ENCODE peak calls at places on chromosome 11, in four cellular contexts. L is epithelial cell of proximal tubule, B is lower lobe of right lung, Q is RWPE1. W is an unnamed sample.

GRCh38 chr11:5265832-5266231 is 3.9 kb downstream of the HBE1 start:
- DNase-seq in L (no peak), Q (no peak), B (no peak), W (no peak)

GRCh38 chr11:78207532-78208256 is 19.0 kb downstream of the USP35 start:
- DNase-seq in B (no peak), Q (no peak), L (no peak), W (no peak)

GRCh38 chr11:1497600-1497999 is 11.0 kb upstream of the MOB2 start:
- DNase-seq in B (peak; percentile 12), L (no peak), Q (no peak), W (no peak)

GRCh38 chr11:36088234-36088975 is 144.5 kb downstream of the LDLRAD3 start:
- DNase-seq in Q (no peak), B (no peak), L (no peak), W (no peak)

GRCh38 chr11:80503990-80504389 is 1063.2 kb upstream of the TENM4 start:
- DNase-seq in B (no peak), Q (no peak), L (no peak), W (no peak)

GRCh38 chr11:59767212-59767611 is 12.0 kb downstream of the STX3 start:
- DNase-seq in Q (no peak), L (no peak), B (no peak), W (no peak)

GRCh38 chr11:35274909-35275807 is 136.2 kb downstream of the CD44 start:
- DNase-seq in B (peak; percentile 65), L (no peak), Q (no peak), W (no peak)

GRCh38 chr11:8258771-8259170 is 4.9 kb downstream of the LMO1 start:
- DNase-seq in B (peak; percentile 13), L (peak; percentile 60), Q (peak; percentile 89), W (no peak)

GRCh38 chr11:116640641-116641402 is 132.0 kb downstream of the BUD13 start:
- DNase-seq in Q (no peak), L (no peak), B (no peak), W (no peak)

GRCh38 chr11:11569936-11570491 is 51.8 kb downstream of the GALNT18 start:
- DNase-seq in B (peak; percentile 62), Q (peak; percentile 36), L (no peak), W (peak; percentile 29)

GRCh38 chr11:75793966-75794365 is 21.0 kb upstream of the UVRAG start:
- DNase-seq in Q (no peak), B (no peak), L (no peak), W (no peak)

GRCh38 chr11:8168485-8169257 is at the start of gene RIC3:
- DNase-seq in B (peak; percentile 60), L (no peak), Q (no peak), W (peak; percentile 22)

GRCh38 chr11:114262681-114263509 is 33.3 kb upstream of the NNMT start:
- DNase-seq in Q (peak; percentile 62), L (no peak), B (no peak), W (peak; percentile 36)

GRCh38 chr11:61696602-61697001 is 16.4 kb downstream of the DAGLA start:
- DNase-seq in Q (peak; percentile 34), L (no peak), B (no peak), W (no peak)

GRCh38 chr11:118643995-118644345 is 35.5 kb downstream of the TREH start:
- DNase-seq in Q (no peak), L (no peak), B (no peak), W (no peak)

GRCh38 chr11:33366918-33367317 is 109.7 kb downstream of the HIPK3 start:
- DNase-seq in Q (no peak), B (no peak), L (no peak), W (no peak)

GRCh38 chr11:24386551-24387404 is 110.1 kb upstream of the LUZP2 start:
- DNase-seq in B (no peak), L (no peak), Q (peak; percentile 3), W (peak; percentile 8)

GRCh38 chr11:2294340-2295290 is 7.1 kb downstream of the C11orf21 start:
- DNase-seq in B (peak; percentile 45), Q (no peak), L (no peak), W (peak; percentile 1)

GRCh38 chr11:66548041-66548440 is 1.3 kb downstream of the ACTN3 start:
- DNase-seq in Q (no peak), L (no peak), B (no peak), W (no peak)

GRCh38 chr11:74519719-74520118 is 26.2 kb upstream of the LIPT2 start:
- DNase-seq in L (no peak), Q (no peak), B (no peak), W (no peak)

GRCh38 chr11:76629133-76629852 is 41.3 kb downstream of the LRRC32 start:
- DNase-seq in Q (no peak), B (peak; percentile 65), L (no peak), W (no peak)

GRCh38 chr11:124762077-124762623 is at the start of gene ESAM:
- DNase-seq in L (no peak), Q (no peak), B (peak; percentile 80), W (peak; percentile 72)

GRCh38 chr11:59216654-59217640 is 4.2 kb upstream of the MPEG1 start:
- DNase-seq in Q (peak; percentile 57), L (no peak), B (no peak), W (no peak)

GRCh38 chr11:27795955-27796861 is 96.0 kb upstream of the BDNF start:
- DNase-seq in B (no peak), L (peak; percentile 12), Q (no peak), W (no peak)

GRCh38 chr11:44303401-44303938 is 6.5 kb downstream of the ALX4 start:
- DNase-seq in B (no peak), Q (no peak), L (no peak), W (no peak)

GRCh38 chr11:64776425-64776824 is 1.9 kb downstream of the SF1 start:
- DNase-seq in B (no peak), Q (no peak), L (no peak), W (no peak)

GRCh38 chr11:64777449-64778222 is 706 bp downstream of the SF1 start:
- DNase-seq in Q (peak; percentile 93), L (no peak), B (peak; percentile 89), W (peak; percentile 76)

GRCh38 chr11:64778223-64778472 is 194 bp downstream of the SF1 start:
- DNase-seq in L (no peak), Q (no peak), B (no peak), W (no peak)

GRCh38 chr11:64776875-64777274 is 1.5 kb downstream of the SF1 start:
- DNase-seq in L (no peak), Q (no peak), B (peak; percentile 10), W (no peak)

GRCh38 chr11:64778473-64779298 is at the start of gene SF1:
- DNase-seq in B (peak; percentile 99), Q (peak; percentile 99), L (peak; percentile 96), W (peak; percentile 98)
- TF ChIP-seq CTCF in B (no peak), Q (no peak), L (no peak), W (peak; percentile 11)

GRCh38 chr11:120142072-120142423 is 4.1 kb upstream of the TRIM29 start:
- DNase-seq in L (no peak), B (no peak), Q (no peak), W (no peak)
- TF ChIP-seq CTCF in L (no peak), B (no peak), Q (no peak), W (no peak)

DNA sequence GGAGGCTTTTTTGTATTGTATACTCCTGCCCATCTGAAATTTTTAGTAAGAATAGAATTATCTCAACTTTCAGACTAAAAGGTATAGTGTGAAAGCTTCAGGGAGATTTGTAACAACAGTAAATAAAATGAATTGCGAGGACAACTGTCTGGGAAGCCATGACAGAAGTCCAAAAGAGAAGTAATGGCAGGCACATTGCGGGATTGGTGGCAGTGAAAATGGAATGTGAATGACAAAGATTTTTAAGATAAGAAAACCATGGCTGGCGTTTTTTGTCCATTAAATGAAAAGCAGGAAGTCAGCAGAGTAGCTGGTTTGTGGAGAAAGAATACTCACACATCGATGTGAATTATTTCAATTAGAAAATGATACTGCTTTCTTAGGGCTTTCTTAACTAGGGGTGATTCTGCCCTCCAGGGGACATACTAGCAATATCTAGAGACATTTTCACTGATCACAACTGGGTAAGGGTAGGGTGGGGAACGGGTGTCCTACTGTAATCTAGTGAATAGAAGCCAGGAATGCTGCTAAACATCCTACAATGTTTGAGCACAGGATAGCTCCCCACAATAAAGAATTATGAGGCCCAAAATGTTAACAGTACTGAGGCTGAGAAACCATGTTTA is 1.6 kb downstream of the NPAT start:
- DNase-seq in Q (no peak), B (no peak), L (no peak), W (no peak)
- TF ChIP-seq CTCF in Q (no peak), B (no peak), L (no peak), W (no peak)

GRCh38 chr11:127073621-127074020 is 73.1 kb upstream of the KIRREL3 start:
- DNase-seq in Q (no peak), L (no peak), B (no peak), W (no peak)

GRCh38 chr11:127070808-127071207 is 70.2 kb upstream of the KIRREL3 start:
- DNase-seq in Q (no peak), B (no peak), L (no peak), W (no peak)

GRCh38 chr11:127071606-127072005 is 71.0 kb upstream of the KIRREL3 start:
- DNase-seq in L (no peak), B (no peak), Q (no peak), W (no peak)

DNA sequence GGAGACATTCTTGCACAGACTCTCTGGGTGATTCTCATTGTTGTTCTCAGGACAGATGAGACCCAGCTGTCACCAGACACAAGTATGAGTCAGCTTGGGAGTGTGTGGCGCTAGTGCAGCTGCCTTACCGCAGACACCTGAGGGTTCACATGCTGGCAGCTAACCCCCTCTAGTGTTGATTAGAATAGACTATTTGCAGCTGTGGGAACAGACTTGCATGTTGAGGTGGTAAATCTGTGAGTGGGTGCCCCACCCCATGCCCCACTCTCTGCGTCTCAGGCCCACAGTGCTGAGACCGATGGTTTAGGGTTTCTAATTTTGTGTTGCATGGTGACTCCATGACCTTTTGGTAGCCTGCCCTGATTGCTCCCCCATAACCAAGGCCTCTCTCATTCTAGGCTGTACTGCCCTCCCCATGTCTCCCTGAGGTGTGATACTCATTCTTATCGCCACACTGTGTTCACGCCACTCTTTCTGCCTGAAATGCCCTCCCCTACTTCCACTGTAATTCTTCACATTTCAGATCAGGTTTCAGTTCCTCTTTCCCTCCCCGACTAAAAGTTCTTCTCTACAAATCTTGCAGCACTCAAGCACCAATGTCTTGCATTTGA is 73.7 kb upstream of the KIRREL3 start:
- DNase-seq in B (no peak), Q (peak; percentile 4), L (peak; percentile 31), W (peak; percentile 31)
- TF ChIP-seq CTCF in B (no peak), Q (no peak), L (peak; percentile 87), W (no peak)

GRCh38 chr11:129416080-129416820 is 40.6 kb downstream of the BARX2 start:
- DNase-seq in B (no peak), Q (no peak), L (no peak), W (no peak)
- TF ChIP-seq CTCF in B (no peak), Q (no peak), L (no peak), W (no peak)

W was measured in endothelial cell.